ENCODE peak calls at places on chromosomes 13 and 19, in eight cellular contexts. T, A, Y, K, E, N, P and Z are unnamed samples.
A peak's percentile ranks its signal among the peaks of the same experiment; 100 is the strongest.

GRCh38 chr19:33374406-33374703 is 846 bp downstream of the CEBPG start:
- DNase-seq in K (peak; percentile 13), P (peak; percentile 32), Y (no peak), N (peak; percentile 44), T (no peak), E (no peak), A (no peak), Z (no peak)

GRCh38 chr19:54216869-54217268 is 5.9 kb downstream of the LILRB3 start:
- DNase-seq in K (no peak), A (no peak), E (no peak), T (no peak), P (no peak), Y (peak; percentile 5), N (no peak), Z (no peak)

GRCh38 chr19:34588249-34588648 is 88.7 kb downstream of the SCGB2B2 start:
- DNase-seq in K (peak; percentile 38), N (no peak), T (peak; percentile 2), E (no peak), P (no peak), Y (no peak), A (no peak), Z (no peak)

GRCh38 chr19:13033819-13034611 is 38.7 kb downstream of the NFIX start:
- DNase-seq in A (peak; percentile 54), N (peak; percentile 56), E (no peak), K (peak; percentile 79), T (peak; percentile 38), P (peak; percentile 63), Y (peak; percentile 91), Z (peak; percentile 58)

GRCh38 chr13:49635599-49636433 is 7.5 kb downstream of the ARL11 start:
- DNase-seq in P (peak; percentile 44), N (peak; percentile 48), Y (no peak), E (no peak), K (no peak), T (no peak), A (no peak), Z (no peak)

GRCh38 chr19:31378404-31378803 is 29.2 kb upstream of the TSHZ3 start:
- DNase-seq in E (no peak), P (no peak), N (peak; percentile 95), Y (peak; percentile 75), T (no peak), K (peak; percentile 59), A (no peak), Z (peak; percentile 88)

GRCh38 chr13:111663505-111663904 is 343.1 kb downstream of the TEX29 start:
- DNase-seq in K (no peak), Y (no peak), E (no peak), N (no peak), T (no peak), P (no peak), A (no peak), Z (no peak)

GRCh38 chr19:45607071-45608029 is 5.3 kb upstream of the GPR4 start:
- DNase-seq in P (peak; percentile 59), E (no peak), A (peak; percentile 40), N (peak; percentile 57), Y (peak; percentile 92), T (peak; percentile 39), K (peak; percentile 76), Z (peak; percentile 40)

GRCh38 chr13:112968380-112968909 is 569 bp upstream of the MCF2L start:
- DNase-seq in A (peak; percentile 21), E (no peak), P (peak; percentile 63), T (no peak), Y (peak; percentile 69), K (peak; percentile 41), N (no peak), Z (no peak)

GRCh38 chr19:44777715-44778347 is at the start of gene CBLC:
- DNase-seq in A (no peak), T (no peak), Y (peak; percentile 51), P (no peak), E (no peak), N (no peak), K (peak; percentile 88), Z (no peak)

GRCh38 chr19:1979642-1980041 is 35.9 kb downstream of the BTBD2 start:
- DNase-seq in Y (peak; percentile 32), A (no peak), P (no peak), N (no peak), T (no peak), E (no peak), K (no peak), Z (no peak)

GRCh38 chr19:19501798-19502197 is 13.6 kb downstream of the TSSK6 start:
- DNase-seq in P (no peak), K (no peak), Y (peak; percentile 30), E (no peak), T (no peak), N (no peak), A (no peak), Z (no peak)